ENCODE peak calls at places on chromosomes 7 and 10, in eight cellular contexts. J is choroid plexus epithelial cell, Q is epithelial cell of esophagus, O is fibroblast of gingiva, C is iris pigment epithelial cell, S is hepatic stellate cell, A is MV-4-11, D is AG04449. R is an unnamed sample.

GRCh38 chr7:47485640-47486435 is 96.1 kb downstream of the TNS3 start:
- DNase-seq in J (no peak), Q (no peak), O (no peak), C (no peak), S (no peak), A (no peak), D (no peak), R (no peak)

GRCh38 chr10:92657024-92657423 is 32.7 kb upstream of the HHEX start:
- DNase-seq in J (peak), Q (no peak), O (peak), C (peak), S (no peak), A (no peak), D (no peak), R (peak)

GRCh38 chr10:79082035-79082373 is 13.2 kb downstream of the ZMIZ1 start:
- DNase-seq in J (no peak), Q (no peak), O (no peak), C (no peak), S (no peak), A (no peak), D (no peak), R (no peak)

GRCh38 chr7:73742753-73743641 is 4.4 kb upstream of the ABHD11 start:
- DNase-seq in J (peak), Q (peak), O (no peak), C (no peak), S (no peak), A (no peak), D (no peak), R (no peak)

GRCh38 chr7:144720139-144720538 is 115.7 kb downstream of the TPK1 start:
- DNase-seq in J (peak), Q (peak), O (peak), C (peak), S (no peak), A (no peak), D (no peak), R (peak)

GRCh38 chr7:29289156-29290021 is 94.8 kb downstream of the CHN2 start:
- DNase-seq in J (peak), Q (no peak), O (peak), C (peak), S (no peak), A (peak), D (no peak), R (peak)

GRCh38 chr7:66145404-66145843 is 30.8 kb downstream of the CRCP start:
- DNase-seq in J (peak), Q (no peak), O (peak), C (no peak), S (no peak), A (no peak), D (no peak), R (peak)

GRCh38 chr10:100571069-100571817 is 35.5 kb downstream of the HIF1AN start:
- DNase-seq in J (no peak), Q (no peak), O (no peak), C (no peak), S (no peak), A (no peak), D (no peak), R (no peak)

GRCh38 chr7:117020605-117021002 is 67.3 kb downstream of the ST7 start:
- DNase-seq in J (no peak), Q (no peak), O (peak), C (no peak), S (no peak), A (no peak), D (no peak), R (no peak)

GRCh38 chr7:157271991-157272324 is 64.8 kb upstream of the DNAJB6 start:
- DNase-seq in J (peak), Q (peak), O (peak), C (peak), S (peak), A (peak), D (peak), R (peak)

GRCh38 chr10:110529596-110530011 is 31.9 kb downstream of the DUSP5 start:
- DNase-seq in J (no peak), Q (no peak), O (no peak), C (no peak), S (no peak), A (no peak), D (no peak), R (no peak)

GRCh38 chr10:101467286-101467770 is 113.4 kb downstream of the BTRC start:
- DNase-seq in J (peak), Q (peak), O (peak), C (peak), S (peak), A (peak), D (peak), R (peak)

GRCh38 chr10:79028056-79028430 is 40.7 kb upstream of the ZMIZ1 start:
- DNase-seq in J (no peak), Q (no peak), O (no peak), C (no peak), S (no peak), A (no peak), D (no peak), R (no peak)

GRCh38 chr7:66277492-66277891 is 72.4 kb downstream of the TPST1 start:
- DNase-seq in J (no peak), Q (peak), O (no peak), C (no peak), S (no peak), A (no peak), D (no peak), R (no peak)

GRCh38 chr7:79217976-79218626 is 235.4 kb downstream of the MAGI2 start:
- DNase-seq in J (no peak), Q (no peak), O (no peak), C (no peak), S (no peak), A (no peak), D (no peak), R (no peak)

GRCh38 chr7:20323587-20323986 is 7.1 kb upstream of the ITGB8 start:
- DNase-seq in J (peak), Q (no peak), O (peak), C (peak), S (no peak), A (no peak), D (no peak), R (no peak)